ENCODE peak calls at places on chromosomes 6 and 20, in eight cellular contexts. One of them, this sample, is unnamed. For H3K36me3, the result is how much of the 10 kb centered on the place peaks cover.

GRCh38 chr6:42294759-42295158 is 77.1 kb upstream of the MRPS10 start:
- DNase-seq in H1: no peak
- DNase-seq in spleen: no peak
- DNase-seq in CD8-positive, alpha-beta T cell: no peak
- DNase-seq in uterus: no peak
- DNase-seq in hepatocyte: no peak
- DNase-seq in GM12878: no peak
- DNase-seq in neural progenitor cell: no peak
- DNase-seq in this sample: peak

GRCh38 chr6:34608321-34609091 is 52.4 kb upstream of the SPDEF start:
- DNase-seq in H1: no peak
- DNase-seq in spleen: no peak
- DNase-seq in CD8-positive, alpha-beta T cell: no peak
- DNase-seq in uterus: no peak
- DNase-seq in hepatocyte: no peak
- DNase-seq in GM12878: no peak
- DNase-seq in neural progenitor cell: no peak
- DNase-seq in this sample: no peak

GRCh38 chr6:115601509-115601908 is 459.2 kb downstream of the FRK start:
- DNase-seq in H1: no peak
- DNase-seq in spleen: no peak
- DNase-seq in CD8-positive, alpha-beta T cell: no peak
- DNase-seq in uterus: no peak
- DNase-seq in hepatocyte: no peak
- DNase-seq in GM12878: no peak
- DNase-seq in neural progenitor cell: no peak
- DNase-seq in this sample: no peak

GRCh38 chr6:170087946-170088348 is 202.9 kb downstream of the DLL1 start:
- DNase-seq in H1: peak
- DNase-seq in spleen: peak
- DNase-seq in CD8-positive, alpha-beta T cell: peak
- DNase-seq in uterus: no peak
- DNase-seq in hepatocyte: no peak
- DNase-seq in GM12878: peak
- DNase-seq in neural progenitor cell: no peak
- DNase-seq in this sample: no peak

GRCh38 chr6:107491059-107491609 is 1.2 kb downstream of the SOBP start:
- DNase-seq in H1: peak
- DNase-seq in spleen: peak
- DNase-seq in CD8-positive, alpha-beta T cell: no peak
- DNase-seq in uterus: peak
- DNase-seq in hepatocyte: peak
- DNase-seq in GM12878: no peak
- DNase-seq in neural progenitor cell: peak
- DNase-seq in this sample: peak

GRCh38 chr6:84019171-84019570 is 14.4 kb upstream of the MRAP2 start:
- DNase-seq in H1: no peak
- DNase-seq in spleen: no peak
- DNase-seq in CD8-positive, alpha-beta T cell: no peak
- DNase-seq in uterus: no peak
- DNase-seq in hepatocyte: no peak
- DNase-seq in GM12878: no peak
- DNase-seq in neural progenitor cell: no peak
- DNase-seq in this sample: no peak

GRCh38 chr6:10030942-10031537 is 383.8 kb downstream of the TFAP2A start:
- DNase-seq in H1: no peak
- DNase-seq in spleen: no peak
- DNase-seq in CD8-positive, alpha-beta T cell: no peak
- DNase-seq in uterus: no peak
- DNase-seq in hepatocyte: peak
- DNase-seq in GM12878: no peak
- DNase-seq in neural progenitor cell: peak
- DNase-seq in this sample: no peak

GRCh38 chr6:44489912-44490604 is 102.6 kb downstream of the CDC5L start:
- DNase-seq in H1: no peak
- DNase-seq in spleen: no peak
- DNase-seq in CD8-positive, alpha-beta T cell: no peak
- DNase-seq in uterus: peak
- DNase-seq in hepatocyte: peak
- DNase-seq in GM12878: no peak
- DNase-seq in neural progenitor cell: no peak
- DNase-seq in this sample: peak

GRCh38 chr20:1707588-1708449 is 50.2 kb upstream of the SIRPG start:
- DNase-seq in H1: no peak
- DNase-seq in spleen: no peak
- DNase-seq in CD8-positive, alpha-beta T cell: no peak
- DNase-seq in uterus: no peak
- DNase-seq in hepatocyte: no peak
- DNase-seq in GM12878: no peak
- DNase-seq in neural progenitor cell: no peak
- DNase-seq in this sample: no peak

GRCh38 chr6:37688088-37688850 is 9.4 kb downstream of the MDGA1 start:
- DNase-seq in H1: no peak
- DNase-seq in spleen: no peak
- DNase-seq in CD8-positive, alpha-beta T cell: no peak
- DNase-seq in uterus: no peak
- DNase-seq in hepatocyte: no peak
- DNase-seq in GM12878: no peak
- DNase-seq in neural progenitor cell: no peak
- DNase-seq in this sample: no peak

GRCh38 chr20:50517817-50518154 is 7.6 kb downstream of the PTPN1 start:
- DNase-seq in H1: no peak
- DNase-seq in spleen: no peak
- DNase-seq in CD8-positive, alpha-beta T cell: no peak
- DNase-seq in uterus: no peak
- DNase-seq in hepatocyte: no peak
- DNase-seq in GM12878: no peak
- DNase-seq in neural progenitor cell: no peak
- DNase-seq in this sample: no peak

GRCh38 chr6:6968357-6968730 is 139.4 kb upstream of the RREB1 start:
- DNase-seq in H1: no peak
- DNase-seq in spleen: no peak
- DNase-seq in CD8-positive, alpha-beta T cell: no peak
- DNase-seq in uterus: no peak
- DNase-seq in hepatocyte: no peak
- DNase-seq in GM12878: no peak
- DNase-seq in neural progenitor cell: no peak
- DNase-seq in this sample: no peak

GRCh38 chr6:133697666-133698065 is 191.2 kb upstream of the TCF21 start:
- DNase-seq in H1: no peak
- DNase-seq in spleen: no peak
- DNase-seq in CD8-positive, alpha-beta T cell: no peak
- DNase-seq in uterus: no peak
- DNase-seq in hepatocyte: no peak
- DNase-seq in GM12878: no peak
- DNase-seq in neural progenitor cell: no peak
- DNase-seq in this sample: no peak

GRCh38 chr20:24470031-24470781 is 777 bp downstream of the SYNDIG1 start:
- DNase-seq in H1: peak
- DNase-seq in spleen: no peak
- DNase-seq in CD8-positive, alpha-beta T cell: no peak
- DNase-seq in uterus: no peak
- DNase-seq in hepatocyte: peak
- DNase-seq in GM12878: no peak
- DNase-seq in neural progenitor cell: peak
- DNase-seq in this sample: no peak

GRCh38 chr20:21322083-21322710 is 19.1 kb downstream of the XRN2 start:
- DNase-seq in H1: no peak
- DNase-seq in spleen: no peak
- DNase-seq in CD8-positive, alpha-beta T cell: no peak
- DNase-seq in uterus: no peak
- DNase-seq in hepatocyte: no peak
- DNase-seq in GM12878: no peak
- DNase-seq in neural progenitor cell: no peak
- DNase-seq in this sample: no peak

GRCh38 chr6:90217621-90218496 is 78.8 kb downstream of the BACH2 start:
- DNase-seq in H1: peak
- DNase-seq in spleen: no peak
- DNase-seq in CD8-positive, alpha-beta T cell: no peak
- DNase-seq in uterus: no peak
- DNase-seq in hepatocyte: no peak
- DNase-seq in GM12878: no peak
- DNase-seq in neural progenitor cell: no peak
- DNase-seq in this sample: no peak

GRCh38 chr6:80523029-80523428 is 416.6 kb downstream of the BCKDHB start:
- DNase-seq in H1: no peak
- DNase-seq in spleen: no peak
- DNase-seq in CD8-positive, alpha-beta T cell: no peak
- DNase-seq in uterus: no peak
- DNase-seq in hepatocyte: no peak
- DNase-seq in GM12878: no peak
- DNase-seq in neural progenitor cell: no peak
- DNase-seq in this sample: no peak

GRCh38 chr6:85419046-85419759 is 30.7 kb upstream of the NT5E start:
- DNase-seq in H1: no peak
- DNase-seq in spleen: no peak
- DNase-seq in CD8-positive, alpha-beta T cell: no peak
- DNase-seq in uterus: peak
- DNase-seq in hepatocyte: no peak
- DNase-seq in GM12878: no peak
- DNase-seq in neural progenitor cell: no peak
- DNase-seq in this sample: no peak

GRCh38 chr20:32966382-32966781 is 37.9 kb downstream of the SUN5 start:
- DNase-seq in H1: no peak
- DNase-seq in spleen: no peak
- DNase-seq in CD8-positive, alpha-beta T cell: no peak
- DNase-seq in uterus: no peak
- DNase-seq in hepatocyte: no peak
- DNase-seq in GM12878: no peak
- DNase-seq in neural progenitor cell: no peak
- DNase-seq in this sample: no peak

GRCh38 chr20:699811-700338 is 24.3 kb upstream of the SCRT2 start:
- DNase-seq in H1: no peak
- DNase-seq in spleen: peak
- DNase-seq in CD8-positive, alpha-beta T cell: no peak
- DNase-seq in uterus: no peak
- DNase-seq in hepatocyte: no peak
- DNase-seq in GM12878: no peak
- DNase-seq in neural progenitor cell: peak
- DNase-seq in this sample: no peak

GRCh38 chr20:53899351-53900167 is 170.8 kb downstream of the BCAS1 start:
- DNase-seq in H1: no peak
- DNase-seq in spleen: peak
- DNase-seq in CD8-positive, alpha-beta T cell: peak
- DNase-seq in uterus: no peak
- DNase-seq in hepatocyte: no peak
- DNase-seq in GM12878: peak
- DNase-seq in neural progenitor cell: peak
- DNase-seq in this sample: peak

GRCh38 chr20:5191829-5192569 is 65.2 kb downstream of the CDS2 start:
- DNase-seq in H1: no peak
- DNase-seq in spleen: no peak
- DNase-seq in CD8-positive, alpha-beta T cell: peak
- DNase-seq in uterus: peak
- DNase-seq in hepatocyte: peak
- DNase-seq in GM12878: peak
- DNase-seq in neural progenitor cell: peak
- DNase-seq in this sample: peak

GRCh38 chr6:54681987-54682386 is 164.6 kb upstream of the FAM83B start:
- DNase-seq in H1: no peak
- DNase-seq in spleen: no peak
- DNase-seq in CD8-positive, alpha-beta T cell: no peak
- DNase-seq in uterus: no peak
- DNase-seq in hepatocyte: no peak
- DNase-seq in GM12878: no peak
- DNase-seq in neural progenitor cell: no peak
- DNase-seq in this sample: no peak

GRCh38 chr6:3273707-3274521 is 15.2 kb downstream of the PSMG4 start:
- DNase-seq in H1: no peak
- DNase-seq in spleen: peak
- DNase-seq in CD8-positive, alpha-beta T cell: no peak
- DNase-seq in uterus: no peak
- DNase-seq in hepatocyte: no peak
- DNase-seq in GM12878: no peak
- DNase-seq in neural progenitor cell: no peak
- DNase-seq in this sample: no peak
- H3K36me3 ChIP-seq in H1: under half
- H3K36me3 ChIP-seq in spleen: under half
- H3K36me3 ChIP-seq in CD8-positive, alpha-beta T cell: under half
- H3K36me3 ChIP-seq in uterus: under half
- H3K36me3 ChIP-seq in hepatocyte: under half
- H3K36me3 ChIP-seq in GM12878: under half
- H3K36me3 ChIP-seq in neural progenitor cell: under half
- H3K36me3 ChIP-seq in this sample: under half

DNA sequence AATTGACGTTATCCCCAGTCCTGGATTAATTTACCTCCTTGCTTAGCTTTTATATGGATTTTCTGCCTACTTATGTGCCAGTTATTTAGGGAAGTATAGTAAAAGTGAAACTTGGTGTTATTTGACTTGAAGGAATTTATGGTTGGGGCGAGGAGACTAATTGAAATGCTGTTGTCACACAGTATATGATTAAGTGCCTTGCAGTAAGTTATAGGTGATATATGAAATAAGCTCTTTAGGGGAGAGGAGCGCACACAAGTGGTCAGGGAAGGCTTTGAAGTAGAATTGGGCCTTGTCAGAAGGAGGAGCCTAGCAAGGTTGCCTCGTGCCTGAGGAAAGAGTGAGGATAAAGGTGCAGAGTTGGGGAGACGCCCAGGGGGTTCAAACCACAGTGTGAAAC is 20.5 kb downstream of the NCOA7 start:
- DNase-seq in H1: no peak
- DNase-seq in spleen: no peak
- DNase-seq in CD8-positive, alpha-beta T cell: no peak
- DNase-seq in uterus: no peak
- DNase-seq in hepatocyte: no peak
- DNase-seq in GM12878: no peak
- DNase-seq in neural progenitor cell: no peak
- DNase-seq in this sample: no peak
- H3K27ac ChIP-seq in H1: no peak
- H3K27ac ChIP-seq in spleen: no peak
- H3K27ac ChIP-seq in CD8-positive, alpha-beta T cell: no peak
- H3K27ac ChIP-seq in uterus: peak
- H3K27ac ChIP-seq in hepatocyte: no peak
- H3K27ac ChIP-seq in GM12878: peak
- H3K27ac ChIP-seq in neural progenitor cell: no peak
- H3K27ac ChIP-seq in this sample: no peak

DNA sequence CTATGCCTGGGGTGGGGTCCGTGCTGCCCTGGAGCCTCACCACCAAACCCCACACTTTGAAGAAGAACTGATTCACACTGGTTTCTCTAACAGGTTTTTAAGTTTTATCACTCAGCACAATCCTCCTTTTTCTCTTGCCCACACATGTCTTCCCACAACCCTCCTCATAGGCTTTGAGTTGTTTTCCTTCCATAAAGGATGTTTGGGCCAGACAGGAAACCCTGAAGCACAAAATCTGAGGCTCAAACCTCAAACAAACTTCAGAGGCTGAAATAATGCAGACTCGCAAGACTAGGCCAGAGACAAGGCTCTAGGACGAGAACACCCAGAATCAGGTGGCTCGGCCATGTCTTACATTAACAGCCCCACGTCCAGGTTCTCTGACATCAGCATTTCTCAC is 35.3 kb downstream of the EZR start:
- DNase-seq in H1: no peak
- DNase-seq in spleen: no peak
- DNase-seq in CD8-positive, alpha-beta T cell: no peak
- DNase-seq in uterus: no peak
- DNase-seq in hepatocyte: no peak
- DNase-seq in GM12878: no peak
- DNase-seq in neural progenitor cell: no peak
- DNase-seq in this sample: no peak
- H3K36me3 ChIP-seq in H1: under half
- H3K36me3 ChIP-seq in spleen: under half
- H3K36me3 ChIP-seq in CD8-positive, alpha-beta T cell: half or more
- H3K36me3 ChIP-seq in uterus: under half
- H3K36me3 ChIP-seq in hepatocyte: under half
- H3K36me3 ChIP-seq in GM12878: half or more
- H3K36me3 ChIP-seq in neural progenitor cell: under half
- H3K36me3 ChIP-seq in this sample: half or more

GRCh38 chr6:168785720-168786511 is 344.9 kb downstream of the SMOC2 start:
- DNase-seq in H1: no peak
- DNase-seq in spleen: no peak
- DNase-seq in CD8-positive, alpha-beta T cell: no peak
- DNase-seq in uterus: no peak
- DNase-seq in hepatocyte: no peak
- DNase-seq in GM12878: no peak
- DNase-seq in neural progenitor cell: no peak
- DNase-seq in this sample: no peak
- H3K27ac ChIP-seq in H1: no peak
- H3K27ac ChIP-seq in spleen: no peak
- H3K27ac ChIP-seq in CD8-positive, alpha-beta T cell: no peak
- H3K27ac ChIP-seq in uterus: no peak
- H3K27ac ChIP-seq in hepatocyte: no peak
- H3K27ac ChIP-seq in GM12878: no peak
- H3K27ac ChIP-seq in neural progenitor cell: no peak
- H3K27ac ChIP-seq in this sample: no peak